ENCODE peak calls at places on chromosomes 7 and 10, in eight cellular contexts. K, V, R, I, P, E, U and B are unnamed samples.

GRCh38 chr7:148819697-148820332 is 64.3 kb downstream of the EZH2 start:
- DNase-seq in K (no peak), V (no peak), R (no peak), I (no peak), P (no peak), E (no peak), U (no peak), B (no peak)

GRCh38 chr7:76202666-76203030 is 952 bp downstream of the SRRM3 start:
- DNase-seq in K (no peak), V (no peak), R (no peak), I (no peak), P (no peak), E (no peak), U (no peak), B (no peak)

GRCh38 chr7:112723416-112723815 is 66.8 kb downstream of the TMEM168 start:
- DNase-seq in K (no peak), V (no peak), R (no peak), I (no peak), P (no peak), E (no peak), U (no peak), B (no peak)

GRCh38 chr10:71388736-71389310 is 7.9 kb upstream of the CDH23 start:
- DNase-seq in K (no peak), V (no peak), R (no peak), I (no peak), P (no peak), E (peak), U (no peak), B (no peak)

GRCh38 chr7:155491812-155492211 is 33.9 kb downstream of the EN2 start:
- DNase-seq in K (no peak), V (no peak), R (no peak), I (no peak), P (no peak), E (no peak), U (no peak), B (no peak)

GRCh38 chr7:69598487-69599148 is 343 bp downstream of the AUTS2 start:
- DNase-seq in K (peak), V (no peak), R (no peak), I (no peak), P (peak), E (peak), U (peak), B (no peak)

GRCh38 chr7:149027055-149027454 is 1.2 kb downstream of the PDIA4 start:
- DNase-seq in K (no peak), V (no peak), R (no peak), I (no peak), P (no peak), E (no peak), U (no peak), B (no peak)

GRCh38 chr7:66118603-66119002 is 4.0 kb downstream of the CRCP start:
- DNase-seq in K (no peak), V (no peak), R (no peak), I (no peak), P (no peak), E (no peak), U (no peak), B (no peak)

GRCh38 chr10:61730671-61731070 is 67.9 kb downstream of the CABCOCO1 start:
- DNase-seq in K (no peak), V (no peak), R (no peak), I (no peak), P (no peak), E (no peak), U (no peak), B (no peak)

GRCh38 chr7:109844362-109844761 is 1246.6 kb upstream of the LRRN3 start:
- DNase-seq in K (no peak), V (no peak), R (no peak), I (no peak), P (no peak), E (no peak), U (no peak), B (no peak)

GRCh38 chr10:132393695-132394181 is 3.3 kb upstream of the PWWP2B start:
- DNase-seq in K (peak), V (no peak), R (no peak), I (no peak), P (no peak), E (peak), U (no peak), B (peak)

GRCh38 chr10:14345262-14345661 is 14.5 kb upstream of the FRMD4A start:
- DNase-seq in K (no peak), V (no peak), R (no peak), I (no peak), P (no peak), E (no peak), U (no peak), B (no peak)

GRCh38 chr7:25752967-25753791 is 398.8 kb upstream of the NFE2L3 start:
- DNase-seq in K (no peak), V (no peak), R (no peak), I (no peak), P (no peak), E (no peak), U (no peak), B (no peak)

GRCh38 chr10:133276435-133277201 is at the start of gene ADAM8:
- DNase-seq in K (peak), V (no peak), R (peak), I (no peak), P (peak), E (no peak), U (no peak), B (peak)

GRCh38 chr10:33334839-33335549 is 527 bp upstream of the NRP1 start:
- DNase-seq in K (peak), V (no peak), R (peak), I (no peak), P (peak), E (peak), U (peak), B (peak)

GRCh38 chr10:85597006-85597405 is 769.6 kb downstream of the GRID1 start:
- DNase-seq in K (no peak), V (no peak), R (no peak), I (no peak), P (no peak), E (no peak), U (no peak), B (no peak)

GRCh38 chr10:86083664-86084175 is 282.9 kb downstream of the GRID1 start:
- DNase-seq in K (peak), V (no peak), R (no peak), I (no peak), P (no peak), E (peak), U (no peak), B (no peak)

GRCh38 chr7:92569137-92569536 is 21.1 kb downstream of the FAM133B start:
- DNase-seq in K (no peak), V (no peak), R (no peak), I (no peak), P (no peak), E (no peak), U (no peak), B (no peak)

GRCh38 chr7:92563345-92563744 is 26.8 kb downstream of the FAM133B start:
- DNase-seq in K (no peak), V (no peak), R (no peak), I (no peak), P (no peak), E (no peak), U (no peak), B (no peak)

GRCh38 chr7:92567460-92567859 is 22.7 kb downstream of the FAM133B start:
- DNase-seq in K (no peak), V (no peak), R (no peak), I (no peak), P (no peak), E (no peak), U (no peak), B (no peak)
- TF ChIP-seq POLR2A in K (no peak), V (no peak), R (no peak), I (no peak), P (no peak), E (no peak), U (no peak), B (no peak)

GRCh38 chr7:150379590-150380379 is 655 bp downstream of the ZNF775 start:
- DNase-seq in K (no peak), V (no peak), R (no peak), I (no peak), P (no peak), E (peak), U (no peak), B (no peak)
- TF ChIP-seq POLR2A in K (no peak), V (no peak), R (no peak), I (no peak), P (peak), E (no peak), U (no peak), B (no peak)

GRCh38 chr10:114174462-114175190 is 623 bp upstream of the CCDC186 start:
- DNase-seq in K (peak), V (no peak), R (no peak), I (peak), P (no peak), E (peak), U (peak), B (peak)

GRCh38 chr10:114175667-114176066 is 1.7 kb upstream of the CCDC186 start:
- DNase-seq in K (no peak), V (no peak), R (no peak), I (no peak), P (no peak), E (no peak), U (no peak), B (no peak)

GRCh38 chr10:114172776-114173555 is 1.0 kb downstream of the CCDC186 start:
- DNase-seq in K (no peak), V (no peak), R (no peak), I (no peak), P (no peak), E (no peak), U (no peak), B (no peak)

GRCh38 chr10:114172241-114172640 is 1.8 kb downstream of the CCDC186 start:
- DNase-seq in K (no peak), V (no peak), R (no peak), I (no peak), P (no peak), E (no peak), U (no peak), B (no peak)

DNA sequence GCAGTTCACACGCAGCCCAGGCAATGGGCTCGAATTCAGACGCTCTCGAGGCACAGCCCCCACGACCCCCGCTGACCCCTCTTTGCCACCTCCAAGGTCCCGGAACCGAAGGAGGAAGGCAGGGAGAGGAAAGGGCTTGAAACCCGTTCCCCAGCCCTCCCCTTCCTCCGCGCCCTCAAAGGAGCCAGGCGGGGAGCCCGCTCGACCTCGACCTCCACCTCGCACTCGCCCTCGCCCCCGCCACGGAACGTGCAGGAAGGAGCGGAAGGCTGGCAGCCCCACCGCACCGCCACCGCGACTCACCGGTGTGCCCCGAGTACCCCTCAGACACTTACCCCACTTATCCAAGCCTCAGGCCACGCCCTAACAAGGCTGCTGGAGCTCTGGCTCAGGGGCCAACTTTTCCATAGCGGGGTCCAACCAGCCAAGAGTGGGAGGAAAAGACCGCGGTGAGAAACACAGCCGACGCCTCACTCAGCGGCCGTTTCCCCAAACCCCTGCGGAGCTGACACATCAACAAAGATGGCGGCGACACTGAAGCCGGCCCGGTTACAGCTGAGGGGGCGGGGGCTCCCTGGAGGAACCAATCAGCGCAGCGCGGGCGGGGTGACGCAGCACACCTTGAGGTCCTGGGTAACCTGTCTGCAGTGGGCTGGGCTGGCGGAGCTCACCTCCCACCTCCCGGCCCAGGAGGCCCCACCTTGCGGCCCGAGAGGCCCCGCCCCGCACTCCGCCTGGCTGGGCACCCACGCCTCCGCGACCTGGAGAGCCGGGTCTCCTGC is at the start of gene CCDC186:
- DNase-seq in K (peak), V (peak), R (peak), I (peak), P (peak), E (peak), U (peak), B (peak)
- TF ChIP-seq POLR2A in K (no peak), V (peak), R (peak), I (peak), P (peak), E (peak), U (peak), B (peak)

GRCh38 chr7:16668049-16668858 is 22.3 kb downstream of the BZW2 start:
- DNase-seq in K (no peak), V (no peak), R (peak), I (no peak), P (no peak), E (peak), U (peak), B (peak)
- TF ChIP-seq POLR2A in K (no peak), V (no peak), R (no peak), I (peak), P (no peak), E (no peak), U (no peak), B (no peak)

DNA sequence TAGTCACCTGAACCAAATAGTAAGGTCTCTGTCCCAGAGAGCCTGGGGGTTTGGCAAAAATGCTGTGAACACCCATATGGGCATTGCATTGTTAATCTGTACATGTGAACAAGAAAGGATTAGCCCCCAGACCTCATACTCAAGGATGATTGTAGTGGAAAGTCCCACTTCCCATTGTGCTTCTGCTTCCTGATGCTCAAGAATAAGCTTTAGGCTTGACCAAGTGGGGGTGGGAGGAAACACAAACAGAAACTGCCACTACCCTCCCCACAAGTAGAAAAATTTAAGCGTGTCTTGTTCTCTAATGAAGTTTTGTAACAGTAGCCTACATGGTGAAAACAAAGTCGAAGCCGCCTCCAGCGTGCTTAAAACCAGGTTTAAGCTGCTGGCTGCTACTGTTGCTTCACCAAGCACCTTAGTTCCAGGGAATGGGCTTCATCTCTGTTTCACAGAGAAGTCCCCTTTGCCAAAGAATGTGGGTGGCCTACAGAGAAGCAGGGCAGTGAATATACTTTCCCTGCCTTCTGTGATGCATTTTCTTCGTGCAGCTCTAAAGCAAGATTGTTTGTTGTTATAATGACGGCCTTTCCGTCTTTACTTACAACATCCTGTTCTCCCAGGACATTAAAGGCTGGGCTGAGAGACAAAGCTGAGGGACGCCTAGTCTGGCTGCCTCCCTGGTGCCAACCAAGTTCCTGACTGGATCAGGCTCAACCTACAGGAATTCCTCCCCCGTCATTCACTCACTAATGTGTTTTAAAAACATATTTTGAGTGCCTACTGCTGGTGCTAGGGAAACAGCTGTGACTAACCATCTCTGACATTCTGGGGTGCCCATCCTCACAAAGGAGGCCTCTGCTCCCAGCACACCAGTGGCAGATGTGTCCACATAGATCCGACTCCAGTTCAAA is 32.1 kb upstream of the CCSER2 start:
- DNase-seq in K (no peak), V (no peak), R (no peak), I (no peak), P (no peak), E (no peak), U (no peak), B (no peak)
- TF ChIP-seq POLR2A in K (no peak), V (no peak), R (no peak), I (no peak), P (no peak), E (no peak), U (no peak), B (no peak)